ENCODE peak calls at places on chromosomes 13 and 19, in five cellular contexts. One of them, this sample, is unnamed.
A peak's percentile ranks its signal among the peaks of the same experiment; 100 is the strongest.

GRCh38 chr13:36251528-36251927 is 37.2 kb upstream of the SOHLH2 start:
- DNase-seq in mesenchymal stem cell: no peak
- DNase-seq in CD4-positive, CD25-positive, alpha-beta regulatory T cell: no peak
- DNase-seq in aorta: no peak
- DNase-seq in thoracic aorta: no peak
- DNase-seq in this sample: no peak

GRCh38 chr19:16559896-16560295 is 12.3 kb downstream of the SLC35E1 start:
- DNase-seq in mesenchymal stem cell: no peak
- DNase-seq in aorta: no peak
- DNase-seq in thoracic aorta: no peak
- DNase-seq in CD4-positive, CD25-positive, alpha-beta regulatory T cell: no peak
- DNase-seq in this sample: peak; percentile 24

GRCh38 chr13:30870049-30870884 is 35.8 kb upstream of the MEDAG start:
- DNase-seq in aorta: peak; percentile 92
- DNase-seq in thoracic aorta: peak; percentile 54
- DNase-seq in mesenchymal stem cell: peak; percentile 100
- DNase-seq in CD4-positive, CD25-positive, alpha-beta regulatory T cell: no peak
- DNase-seq in this sample: peak; percentile 64

GRCh38 chr19:14678199-14678598 is 3.6 kb upstream of the ADGRE3 start:
- DNase-seq in mesenchymal stem cell: no peak
- DNase-seq in thoracic aorta: no peak
- DNase-seq in aorta: no peak
- DNase-seq in CD4-positive, CD25-positive, alpha-beta regulatory T cell: no peak
- DNase-seq in this sample: no peak

GRCh38 chr13:25468330-25469178 is 96.8 kb downstream of the ATP8A2 start:
- DNase-seq in thoracic aorta: no peak
- DNase-seq in mesenchymal stem cell: no peak
- DNase-seq in CD4-positive, CD25-positive, alpha-beta regulatory T cell: no peak
- DNase-seq in aorta: no peak
- DNase-seq in this sample: no peak

GRCh38 chr13:76969488-76970365 is 21.4 kb downstream of the ACOD1 start:
- DNase-seq in mesenchymal stem cell: no peak
- DNase-seq in CD4-positive, CD25-positive, alpha-beta regulatory T cell: no peak
- DNase-seq in aorta: no peak
- DNase-seq in thoracic aorta: no peak
- DNase-seq in this sample: no peak

GRCh38 chr19:53389591-53390377 is 5.2 kb upstream of the ZNF765 start:
- DNase-seq in mesenchymal stem cell: no peak
- DNase-seq in thoracic aorta: no peak
- DNase-seq in CD4-positive, CD25-positive, alpha-beta regulatory T cell: no peak
- DNase-seq in aorta: no peak
- DNase-seq in this sample: no peak

GRCh38 chr13:98809345-98809777 is 56.9 kb upstream of the SLC15A1 start:
- DNase-seq in thoracic aorta: no peak
- DNase-seq in CD4-positive, CD25-positive, alpha-beta regulatory T cell: no peak
- DNase-seq in aorta: no peak
- DNase-seq in mesenchymal stem cell: no peak
- DNase-seq in this sample: no peak

GRCh38 chr19:28296506-28296905 is 916.4 kb downstream of the UQCRFS1 start:
- DNase-seq in CD4-positive, CD25-positive, alpha-beta regulatory T cell: no peak
- DNase-seq in aorta: no peak
- DNase-seq in mesenchymal stem cell: no peak
- DNase-seq in thoracic aorta: no peak
- DNase-seq in this sample: no peak

GRCh38 chr19:19474950-19475781 is 40.2 kb downstream of the TSSK6 start:
- DNase-seq in aorta: no peak
- DNase-seq in mesenchymal stem cell: no peak
- DNase-seq in thoracic aorta: no peak
- DNase-seq in CD4-positive, CD25-positive, alpha-beta regulatory T cell: no peak
- DNase-seq in this sample: peak; percentile 63

GRCh38 chr13:99231726-99232125 is 26.5 kb downstream of the GPR18 start:
- DNase-seq in CD4-positive, CD25-positive, alpha-beta regulatory T cell: no peak
- DNase-seq in thoracic aorta: no peak
- DNase-seq in mesenchymal stem cell: no peak
- DNase-seq in aorta: no peak
- DNase-seq in this sample: no peak

GRCh38 chr13:100789481-100789880 is 114.9 kb upstream of the TMTC4 start:
- DNase-seq in aorta: no peak
- DNase-seq in CD4-positive, CD25-positive, alpha-beta regulatory T cell: no peak
- DNase-seq in thoracic aorta: no peak
- DNase-seq in mesenchymal stem cell: peak; percentile 61
- DNase-seq in this sample: no peak

GRCh38 chr19:38949580-38950367 is 19.0 kb downstream of the MRPS12 start:
- DNase-seq in aorta: peak; percentile 90
- DNase-seq in mesenchymal stem cell: peak; percentile 77
- DNase-seq in CD4-positive, CD25-positive, alpha-beta regulatory T cell: peak; percentile 67
- DNase-seq in thoracic aorta: peak; percentile 52
- DNase-seq in this sample: peak; percentile 87

GRCh38 chr19:50204811-50205675 is 1.6 kb downstream of the MYH14 start:
- DNase-seq in mesenchymal stem cell: no peak
- DNase-seq in CD4-positive, CD25-positive, alpha-beta regulatory T cell: no peak
- DNase-seq in aorta: no peak
- DNase-seq in thoracic aorta: no peak
- DNase-seq in this sample: peak; percentile 83

GRCh38 chr13:41931337-41931736 is 29.6 kb downstream of the VWA8 start:
- DNase-seq in mesenchymal stem cell: no peak
- DNase-seq in aorta: no peak
- DNase-seq in CD4-positive, CD25-positive, alpha-beta regulatory T cell: no peak
- DNase-seq in thoracic aorta: no peak
- DNase-seq in this sample: no peak

GRCh38 chr13:100244431-100244830 is 155.5 kb downstream of the PCCA start:
- DNase-seq in thoracic aorta: no peak
- DNase-seq in mesenchymal stem cell: no peak
- DNase-seq in aorta: no peak
- DNase-seq in CD4-positive, CD25-positive, alpha-beta regulatory T cell: no peak
- DNase-seq in this sample: no peak

GRCh38 chr19:13366529-13367143 is 139.6 kb downstream of the CACNA1A start:
- DNase-seq in thoracic aorta: no peak
- DNase-seq in CD4-positive, CD25-positive, alpha-beta regulatory T cell: no peak
- DNase-seq in mesenchymal stem cell: no peak
- DNase-seq in aorta: no peak
- DNase-seq in this sample: no peak

GRCh38 chr13:49635599-49636433 is 7.5 kb downstream of the ARL11 start:
- DNase-seq in mesenchymal stem cell: peak; percentile 47
- DNase-seq in thoracic aorta: no peak
- DNase-seq in CD4-positive, CD25-positive, alpha-beta regulatory T cell: peak; percentile 21
- DNase-seq in aorta: no peak
- DNase-seq in this sample: no peak

GRCh38 chr19:35395762-35396199 is 24.9 kb downstream of the GPR42 start:
- DNase-seq in thoracic aorta: no peak
- DNase-seq in CD4-positive, CD25-positive, alpha-beta regulatory T cell: no peak
- DNase-seq in mesenchymal stem cell: peak; percentile 77
- DNase-seq in aorta: no peak
- DNase-seq in this sample: no peak

GRCh38 chr19:48454150-48454730 is 1.1 kb upstream of the KCNJ14 start:
- DNase-seq in aorta: no peak
- DNase-seq in thoracic aorta: no peak
- DNase-seq in mesenchymal stem cell: no peak
- DNase-seq in CD4-positive, CD25-positive, alpha-beta regulatory T cell: no peak
- DNase-seq in this sample: no peak

DNA sequence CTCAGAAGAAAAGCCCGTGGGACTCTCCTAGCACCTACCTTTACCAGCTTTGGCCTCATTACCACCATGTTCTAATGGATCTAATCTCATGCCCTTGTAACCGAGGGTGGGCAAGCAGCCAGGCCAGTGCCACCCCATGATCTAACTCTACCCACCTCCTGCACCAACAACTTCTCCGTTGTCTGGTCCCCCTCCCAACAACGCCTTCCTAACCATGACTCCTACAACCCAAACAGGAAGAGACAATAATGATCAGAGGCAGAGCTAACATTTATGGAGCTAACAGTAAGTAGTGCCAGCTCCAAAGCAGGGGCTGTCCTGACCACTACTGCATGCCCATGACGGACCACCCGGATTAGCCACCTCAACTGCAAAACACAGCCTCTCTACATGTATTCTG is 3.5 kb downstream of the USP12 start:
- DNase-seq in aorta: no peak
- DNase-seq in CD4-positive, CD25-positive, alpha-beta regulatory T cell: no peak
- DNase-seq in thoracic aorta: no peak
- DNase-seq in mesenchymal stem cell: no peak
- DNase-seq in this sample: no peak
- H3K4me1 ChIP-seq in aorta: peaks cover 6% of the 10 kb centered on the region
- H3K4me1 ChIP-seq in CD4-positive, CD25-positive, alpha-beta regulatory T cell: peaks cover 45% of the 10 kb centered on the region
- H3K4me1 ChIP-seq in thoracic aorta: peaks cover 36% of the 10 kb centered on the region
- H3K4me1 ChIP-seq in mesenchymal stem cell: peaks cover 7% of the 10 kb centered on the region
- H3K4me1 ChIP-seq in this sample: peaks cover 16% of the 10 kb centered on the region

DNA sequence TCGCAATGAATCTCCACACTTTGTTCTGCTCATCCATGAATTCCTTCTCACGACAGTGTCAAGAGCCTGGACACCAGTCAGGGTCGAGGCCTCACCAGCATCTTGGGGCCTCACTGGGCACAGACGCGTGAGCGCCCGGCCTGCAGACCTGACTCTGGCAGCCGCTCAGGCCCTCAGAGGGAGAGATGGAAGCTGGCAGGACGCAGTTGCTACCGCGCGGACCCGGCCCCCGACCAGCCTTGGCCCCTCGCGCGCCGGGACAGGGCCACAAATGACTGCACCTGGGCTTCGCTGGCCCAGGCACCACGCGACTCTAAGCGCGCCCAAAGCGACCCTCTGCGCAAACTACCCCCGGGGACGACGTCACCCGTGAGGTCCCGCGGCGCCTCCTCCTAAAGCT is 937 bp upstream of the USP29 start:
- DNase-seq in aorta: no peak
- DNase-seq in thoracic aorta: no peak
- DNase-seq in mesenchymal stem cell: no peak
- DNase-seq in CD4-positive, CD25-positive, alpha-beta regulatory T cell: no peak
- DNase-seq in this sample: no peak
- H3K9me3 ChIP-seq in aorta: peaks cover 6% of the 10 kb centered on the region
- H3K9me3 ChIP-seq in thoracic aorta: no peaks in the 10 kb centered on the region
- H3K9me3 ChIP-seq in mesenchymal stem cell: peaks cover 52% of the 10 kb centered on the region
- H3K9me3 ChIP-seq in CD4-positive, CD25-positive, alpha-beta regulatory T cell: peaks cover 36% of the 10 kb centered on the region
- H3K9me3 ChIP-seq in this sample: no peaks in the 10 kb centered on the region

DNA sequence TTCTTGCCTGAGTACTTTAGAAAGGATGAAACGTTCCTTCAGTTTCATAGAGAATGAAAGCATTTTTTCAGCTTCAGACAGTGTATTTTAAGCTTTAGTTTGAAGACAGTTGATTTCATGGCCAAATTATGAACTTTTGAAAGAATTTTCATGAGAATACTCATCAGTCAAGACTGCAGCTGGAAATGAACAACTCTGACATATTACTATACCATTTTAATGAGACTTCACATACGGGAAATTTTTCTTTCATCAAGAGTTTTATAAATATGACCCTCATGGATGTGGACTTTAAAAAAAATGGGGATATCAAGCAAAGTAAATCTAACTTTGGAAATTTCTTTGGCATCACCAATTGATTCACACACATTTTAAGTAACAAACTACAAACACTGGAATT is 6.4 kb downstream of the LATS2 start:
- DNase-seq in thoracic aorta: no peak
- DNase-seq in aorta: no peak
- DNase-seq in mesenchymal stem cell: no peak
- DNase-seq in CD4-positive, CD25-positive, alpha-beta regulatory T cell: no peak
- DNase-seq in this sample: no peak
- H3K4me1 ChIP-seq in thoracic aorta: peaks cover 29% of the 10 kb centered on the region
- H3K4me1 ChIP-seq in aorta: peaks cover 1% of the 10 kb centered on the region
- H3K4me1 ChIP-seq in mesenchymal stem cell: peaks cover 12% of the 10 kb centered on the region
- H3K4me1 ChIP-seq in CD4-positive, CD25-positive, alpha-beta regulatory T cell: no peaks in the 10 kb centered on the region
- H3K4me1 ChIP-seq in this sample: peaks cover 85% of the 10 kb centered on the region

DNA sequence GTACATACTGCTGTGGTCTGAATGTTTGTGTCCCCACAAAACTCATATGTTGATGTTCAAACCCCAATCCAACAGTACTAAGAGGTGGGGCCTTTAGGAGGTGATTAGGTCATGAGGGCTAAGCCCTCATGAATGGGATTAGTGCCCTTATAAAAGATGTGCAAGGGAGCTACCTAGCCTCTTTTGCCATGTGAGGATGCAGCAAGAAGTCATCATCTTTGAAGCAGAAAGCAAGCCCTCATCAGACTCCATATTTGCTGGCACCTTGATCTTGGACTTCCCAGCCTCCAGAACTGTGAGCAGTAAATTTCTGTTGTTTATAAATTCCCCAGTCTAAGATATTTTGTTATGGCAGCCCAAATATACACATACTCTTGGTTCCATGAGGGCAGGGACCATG is 33.9 kb downstream of the PEG3 start:
- DNase-seq in CD4-positive, CD25-positive, alpha-beta regulatory T cell: no peak
- DNase-seq in aorta: no peak
- DNase-seq in thoracic aorta: no peak
- DNase-seq in mesenchymal stem cell: no peak
- DNase-seq in this sample: no peak
- H3K9me3 ChIP-seq in CD4-positive, CD25-positive, alpha-beta regulatory T cell: peaks cover 46% of the 10 kb centered on the region
- H3K9me3 ChIP-seq in aorta: peaks cover 2% of the 10 kb centered on the region
- H3K9me3 ChIP-seq in thoracic aorta: no peaks in the 10 kb centered on the region
- H3K9me3 ChIP-seq in mesenchymal stem cell: peaks cover 61% of the 10 kb centered on the region
- H3K9me3 ChIP-seq in this sample: no peaks in the 10 kb centered on the region

DNA sequence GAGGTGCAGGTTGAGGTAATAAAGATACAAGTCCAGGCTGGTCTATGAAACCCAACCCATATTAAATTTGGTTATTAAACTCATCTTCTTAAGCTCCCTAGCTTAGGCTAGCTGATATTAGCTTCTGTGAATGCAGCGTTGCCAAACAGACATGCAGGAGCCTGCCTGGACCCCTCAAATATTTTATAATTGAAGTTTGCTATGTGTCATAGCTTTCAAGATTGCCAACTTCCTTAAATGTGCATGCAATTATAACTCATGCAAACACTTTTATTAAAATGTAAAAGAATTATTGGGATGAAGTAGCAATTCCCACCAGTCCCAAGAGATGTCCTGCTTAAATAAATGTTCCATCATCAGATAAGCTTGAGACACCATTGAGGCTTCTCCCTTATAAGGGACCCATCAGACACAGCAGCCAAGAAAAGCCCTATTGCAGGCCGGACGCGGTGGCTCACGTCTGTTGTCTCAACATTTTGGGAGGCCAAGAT is 51.3 kb downstream of the MBNL2 start:
- DNase-seq in mesenchymal stem cell: no peak
- DNase-seq in CD4-positive, CD25-positive, alpha-beta regulatory T cell: no peak
- DNase-seq in aorta: no peak
- DNase-seq in thoracic aorta: no peak
- DNase-seq in this sample: no peak
- H3K4me1 ChIP-seq in mesenchymal stem cell: peaks cover 7% of the 10 kb centered on the region
- H3K4me1 ChIP-seq in CD4-positive, CD25-positive, alpha-beta regulatory T cell: peaks cover 3% of the 10 kb centered on the region
- H3K4me1 ChIP-seq in aorta: peaks cover 7% of the 10 kb centered on the region
- H3K4me1 ChIP-seq in thoracic aorta: peaks cover 44% of the 10 kb centered on the region
- H3K4me1 ChIP-seq in this sample: peaks cover 68% of the 10 kb centered on the region